ENCODE peak calls at places on chromosomes 6 and 20, in six cellular contexts. O, W, T, S, Y and A are unnamed samples.

GRCh38 chr6:17281100-17281496 is at the start of gene RBM24:
- DNase-seq in O (peak), W (peak), T (peak), S (no peak), Y (no peak), A (peak)

GRCh38 chr6:85449818-85450577 is at the start of gene NT5E:
- DNase-seq in O (no peak), W (peak), T (peak), S (no peak), Y (no peak), A (no peak)

GRCh38 chr20:43388267-43389081 is 69.2 kb upstream of the SRSF6 start:
- DNase-seq in O (no peak), W (no peak), T (no peak), S (no peak), Y (no peak), A (no peak)

GRCh38 chr20:13251556-13251955 is 30.5 kb downstream of the ISM1 start:
- DNase-seq in O (no peak), W (no peak), T (no peak), S (no peak), Y (no peak), A (no peak)

GRCh38 chr20:45358282-45359068 is 4.5 kb upstream of the SYS1 start:
- DNase-seq in O (no peak), W (no peak), T (no peak), S (peak), Y (no peak), A (peak)

GRCh38 chr6:137829641-137830083 is 37.4 kb upstream of the TNFAIP3 start:
- DNase-seq in O (no peak), W (no peak), T (no peak), S (peak), Y (no peak), A (no peak)

GRCh38 chr6:113350521-113350920 is 506.6 kb upstream of the MARCKS start:
- DNase-seq in O (no peak), W (no peak), T (no peak), S (no peak), Y (no peak), A (no peak)

GRCh38 chr6:16660157-16660497 is 101.1 kb downstream of the ATXN1 start:
- DNase-seq in O (no peak), W (no peak), T (no peak), S (no peak), Y (no peak), A (no peak)

GRCh38 chr6:5401845-5402738 is 140.8 kb downstream of the FARS2 start:
- DNase-seq in O (peak), W (no peak), T (no peak), S (no peak), Y (no peak), A (peak)

GRCh38 chr6:96542702-96543101 is 20.2 kb upstream of the FHL5 start:
- DNase-seq in O (no peak), W (no peak), T (no peak), S (peak), Y (no peak), A (peak)

GRCh38 chr6:147693185-147693584 is 184.7 kb downstream of the SAMD5 start:
- DNase-seq in O (no peak), W (no peak), T (no peak), S (no peak), Y (no peak), A (no peak)

GRCh38 chr20:58133020-58133419 is 95.4 kb downstream of the ANKRD60 start:
- DNase-seq in O (no peak), W (no peak), T (peak), S (no peak), Y (no peak), A (no peak)

GRCh38 chr20:13017235-13017634 is 8.5 kb downstream of the SPTLC3 start:
- DNase-seq in O (no peak), W (no peak), T (no peak), S (no peak), Y (no peak), A (no peak)

GRCh38 chr6:48036316-48036715 is 74.7 kb downstream of the PTCHD4 start:
- DNase-seq in O (no peak), W (no peak), T (no peak), S (no peak), Y (no peak), A (no peak)

GRCh38 chr20:17663040-17663399 is 19.0 kb downstream of the RRBP1 start:
- DNase-seq in O (no peak), W (no peak), T (no peak), S (no peak), Y (no peak), A (no peak)

DNA sequence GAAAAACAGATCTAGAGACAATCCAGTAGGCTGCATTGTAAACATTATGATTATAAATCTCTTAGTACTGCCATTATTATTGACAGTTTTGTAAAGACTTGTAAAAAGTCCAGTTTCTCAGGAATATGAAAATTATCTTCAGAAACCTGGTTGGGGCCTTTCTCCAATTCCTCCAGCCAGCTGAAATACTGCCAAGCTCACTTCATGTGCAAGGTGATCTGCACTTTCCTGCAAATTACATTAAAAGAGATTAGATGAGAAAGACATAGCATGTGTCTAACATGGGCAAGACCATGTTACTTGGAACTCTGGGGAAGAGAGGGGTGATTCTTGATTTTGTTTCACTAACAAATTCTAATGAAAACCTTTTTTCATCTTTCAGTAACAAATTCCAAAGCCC is 24.0 kb downstream of the PGM3 start:
- DNase-seq in O (no peak), W (no peak), T (no peak), S (no peak), Y (no peak), A (no peak)
- TF ChIP-seq JUND in O (no peak), W (no peak), T (no peak), S (no peak), Y (no peak), A (no peak)

DNA sequence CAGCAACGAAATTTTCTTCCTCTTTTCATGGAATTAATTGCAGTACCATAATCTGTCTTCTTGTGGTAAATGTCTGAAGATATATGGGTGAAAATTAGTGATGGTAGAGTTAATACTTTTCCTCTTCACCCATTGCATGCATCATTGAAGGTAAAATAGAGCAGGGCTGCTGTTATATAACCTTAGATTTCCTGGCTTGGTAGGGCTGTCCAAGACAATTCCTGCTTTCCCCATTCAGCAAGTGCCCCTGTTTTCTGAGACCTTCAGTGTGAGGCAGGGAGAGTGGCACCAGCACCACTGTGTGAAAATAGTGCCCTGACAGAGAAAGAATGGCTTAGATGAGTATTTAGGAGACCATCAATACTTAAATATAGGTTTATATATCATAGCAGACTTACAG is 202.0 kb downstream of the ZFAND3 start:
- DNase-seq in O (no peak), W (no peak), T (no peak), S (no peak), Y (no peak), A (no peak)
- TF ChIP-seq JUND in O (no peak), W (no peak), T (no peak), S (no peak), Y (no peak), A (no peak)

DNA sequence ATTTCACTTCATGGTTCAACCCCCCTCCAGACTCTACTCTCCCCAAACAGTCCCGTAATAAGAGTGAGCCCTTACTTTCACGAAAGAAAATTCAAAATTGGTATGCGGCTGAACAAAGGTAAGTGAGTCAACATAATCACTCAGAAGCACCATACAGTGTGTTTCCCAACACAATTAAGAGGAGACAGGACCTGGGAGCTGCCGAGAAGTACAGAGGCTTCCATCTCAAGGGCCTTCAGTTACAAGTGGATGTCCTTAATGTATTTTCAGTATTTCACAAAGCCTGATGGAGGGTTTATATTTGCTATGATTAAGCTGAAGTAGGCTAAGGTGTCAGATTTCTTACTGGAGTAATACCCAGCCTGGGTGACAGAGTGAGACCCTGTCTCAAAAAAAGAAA is 51.1 kb downstream of the MYO6 start:
- DNase-seq in O (no peak), W (no peak), T (no peak), S (no peak), Y (no peak), A (no peak)
- TF ChIP-seq JUND in O (no peak), W (no peak), T (no peak), S (no peak), Y (no peak), A (no peak)

GRCh38 chr20:34415079-34415478 is 52.0 kb downstream of the ITCH start:
- DNase-seq in O (no peak), W (no peak), T (no peak), S (no peak), Y (peak), A (no peak)
- TF ChIP-seq JUND in O (no peak), W (no peak), T (no peak), S (no peak), Y (peak), A (no peak)